ENCODE peak calls at places on chromosomes 13 and 19, in four cellular contexts. U is nephron progenitor cell, B is heart left ventricle, F is cardiac muscle cell. C is an unnamed sample.
A peak's percentile ranks its signal among the peaks of the same experiment; 100 is the strongest.

GRCh38 chr13:66665991-66666390 is 564.1 kb downstream of the PCDH9 start:
- DNase-seq in B (no peak), F (peak; percentile 68), U (peak; percentile 66), C (peak; percentile 49)

GRCh38 chr19:45468159-45468651 is 409 bp downstream of the FOSB start:
- DNase-seq in B (no peak), U (peak; percentile 49), F (peak; percentile 53), C (no peak)

GRCh38 chr19:49447485-49448431 is 3.9 kb downstream of the PIH1D1 start:
- DNase-seq in B (no peak), U (peak; percentile 51), F (peak; percentile 42), C (no peak)

GRCh38 chr13:46173656-46174055 is 8.3 kb downstream of the LCP1 start:
- DNase-seq in F (no peak), U (no peak), B (no peak), C (no peak)

GRCh38 chr13:30111810-30112209 is 195.5 kb downstream of the KATNAL1 start:
- DNase-seq in B (no peak), U (peak; percentile 41), F (no peak), C (no peak)

GRCh38 chr13:111526922-111527321 is 206.5 kb downstream of the TEX29 start:
- DNase-seq in F (no peak), B (no peak), U (no peak), C (no peak)

GRCh38 chr13:113813070-113813748 is 50.7 kb downstream of the GAS6 start:
- DNase-seq in U (no peak), B (no peak), F (no peak), C (no peak)

GRCh38 chr13:101845501-101846012 is 393.1 kb downstream of the ITGBL1 start:
- DNase-seq in F (no peak), B (no peak), U (no peak), C (no peak)

GRCh38 chr19:18762125-18763023 is 28.7 kb downstream of the COMP start:
- DNase-seq in B (no peak), U (no peak), F (peak; percentile 79), C (no peak)

GRCh38 chr19:1566392-1567115 is 1.6 kb downstream of the MEX3D start:
- DNase-seq in U (peak; percentile 72), B (no peak), F (peak; percentile 86), C (peak; percentile 49)

GRCh38 chr13:48110132-48110868 is 15.4 kb upstream of the MED4 start:
- DNase-seq in B (no peak), U (no peak), F (peak; percentile 52), C (no peak)

GRCh38 chr19:18972301-18972831 is 31.3 kb upstream of the HOMER3 start:
- DNase-seq in F (peak; percentile 77), U (no peak), B (no peak), C (no peak)

GRCh38 chr13:111623743-111624505 is 303.5 kb downstream of the TEX29 start:
- DNase-seq in F (no peak), U (no peak), B (no peak), C (no peak)

GRCh38 chr13:92967923-92968322 is 258.7 kb upstream of the GPC6 start:
- DNase-seq in U (no peak), F (peak; percentile 22), B (no peak), C (no peak)

GRCh38 chr13:52701728-52702480 is 37.7 kb downstream of the CNMD start:
- DNase-seq in U (no peak), F (no peak), B (no peak), C (no peak)

GRCh38 chr13:110166598-110166997 is 140.4 kb downstream of the COL4A1 start:
- DNase-seq in U (no peak), B (no peak), F (no peak), C (no peak)

GRCh38 chr13:42747399-42747873 is 33.9 kb upstream of the FAM216B start:
- DNase-seq in U (no peak), B (no peak), F (peak; percentile 64), C (peak; percentile 94)

GRCh38 chr19:12952488-12953455 is 4.3 kb downstream of the GADD45GIP1 start:
- DNase-seq in F (peak; percentile 77), B (peak; percentile 56), U (no peak), C (no peak)

GRCh38 chr19:29543381-29543780 is 17.6 kb downstream of the VSTM2B start:
- DNase-seq in B (no peak), U (no peak), F (no peak), C (no peak)

C was measured in AG04450.